ENCODE peak calls at places on chromosomes 16 and 17, in six cellular contexts. I, D, X, M, S and N are unnamed samples.

GRCh38 chr16:79164378-79164720 is 436.2 kb downstream of the MAF start:
- DNase-seq in D (no peak), I (no peak), X (no peak), S (no peak), M (no peak), N (no peak)

GRCh38 chr17:7019839-7020519 is 2.9 kb upstream of the BCL6B start:
- DNase-seq in I (peak), X (no peak), M (peak), S (no peak), D (no peak), N (no peak)

GRCh38 chr16:50538411-50539052 is 9.7 kb upstream of the NKD1 start:
- DNase-seq in M (no peak), I (no peak), X (no peak), D (peak), S (no peak), N (peak)

GRCh38 chr17:19703776-19704371 is 12.5 kb downstream of the SLC47A2 start:
- DNase-seq in S (no peak), M (no peak), X (no peak), D (no peak), I (no peak), N (no peak)

GRCh38 chr16:54148974-54149373 is 137.6 kb downstream of the IRX3 start:
- DNase-seq in M (no peak), D (no peak), X (no peak), I (no peak), S (no peak), N (no peak)

GRCh38 chr17:44565866-44566443 is 8.7 kb downstream of the FZD2 start:
- DNase-seq in S (no peak), D (no peak), X (no peak), I (no peak), M (no peak), N (no peak)

GRCh38 chr17:2940352-2940751 is 123.1 kb downstream of the OR1D5 start:
- DNase-seq in I (peak), X (no peak), D (no peak), S (no peak), M (no peak), N (no peak)

GRCh38 chr16:70805787-70806186 is 4.8 kb upstream of the VAC14 start:
- DNase-seq in M (no peak), I (peak), D (peak), S (peak), X (no peak), N (peak)

GRCh38 chr17:76654408-76654807 is 10.9 kb upstream of the ST6GALNAC1 start:
- DNase-seq in M (no peak), S (no peak), I (no peak), X (no peak), D (no peak), N (no peak)

GRCh38 chr17:8841844-8842243 is 25.6 kb downstream of the PIK3R6 start:
- DNase-seq in S (no peak), I (no peak), D (no peak), M (no peak), X (no peak), N (no peak)

GRCh38 chr17:71441098-71441497 is 679.7 kb upstream of the SOX9 start:
- DNase-seq in X (no peak), I (peak), D (peak), M (peak), S (peak), N (peak)

GRCh38 chr17:77439382-77440013 is 298.7 kb downstream of the SEC14L1 start:
- DNase-seq in I (no peak), D (no peak), S (no peak), X (no peak), M (no peak), N (no peak)

GRCh38 chr16:86572041-86572521 is 5.5 kb downstream of the FOXC2 start:
- DNase-seq in D (no peak), X (no peak), M (no peak), S (no peak), I (no peak), N (no peak)